ENCODE peak calls at places on chromosomes 4 and X, in four cellular contexts. One of them, this sample, is unnamed.

GRCh38 chr4:121252224-121252806 is 88.2 kb upstream of the TNIP3 start:
- DNase-seq in GM12878: no peak
- DNase-seq in K562: peak
- DNase-seq in HepG2: peak
- DNase-seq in this sample: peak

GRCh38 chr4:139806929-139807328 is 141.3 kb downstream of the MGST2 start:
- DNase-seq in GM12878: no peak
- DNase-seq in K562: no peak
- DNase-seq in HepG2: no peak
- DNase-seq in this sample: no peak

GRCh38 chr4:5385741-5386251 is 322.6 kb downstream of the EVC2 start:
- DNase-seq in GM12878: no peak
- DNase-seq in K562: peak
- DNase-seq in HepG2: no peak
- DNase-seq in this sample: peak

GRCh38 chr4:113739197-113739596 is 22.3 kb downstream of the CAMK2D start:
- DNase-seq in GM12878: no peak
- DNase-seq in K562: no peak
- DNase-seq in HepG2: no peak
- DNase-seq in this sample: no peak

GRCh38 chr4:19521151-19521550 is 730.6 kb upstream of the SLIT2 start:
- DNase-seq in GM12878: no peak
- DNase-seq in K562: no peak
- DNase-seq in HepG2: no peak
- DNase-seq in this sample: no peak

GRCh38 chrX:44265559-44265958 is 77.9 kb downstream of the EFHC2 start:
- DNase-seq in GM12878: no peak
- DNase-seq in K562: no peak
- DNase-seq in HepG2: no peak
- DNase-seq in this sample: no peak

GRCh38 chr4:73613130-73613529 is 7.1 kb downstream of the RASSF6 start:
- DNase-seq in GM12878: no peak
- DNase-seq in K562: no peak
- DNase-seq in HepG2: no peak
- DNase-seq in this sample: no peak

GRCh38 chr4:176814770-176815169 is 22.0 kb upstream of the VEGFC start:
- DNase-seq in GM12878: no peak
- DNase-seq in K562: no peak
- DNase-seq in HepG2: no peak
- DNase-seq in this sample: no peak

GRCh38 chr4:82774711-82775171 is 23.9 kb downstream of the SCD5 start:
- DNase-seq in GM12878: no peak
- DNase-seq in K562: no peak
- DNase-seq in HepG2: no peak
- DNase-seq in this sample: no peak

GRCh38 chr4:69749771-69750170 is 10.6 kb downstream of the SULT1B1 start:
- DNase-seq in GM12878: no peak
- DNase-seq in K562: no peak
- DNase-seq in HepG2: no peak
- DNase-seq in this sample: no peak

GRCh38 chrX:45771560-45772340 is 571.1 kb upstream of the DIPK2B start:
- DNase-seq in GM12878: no peak
- DNase-seq in K562: no peak
- DNase-seq in HepG2: no peak
- DNase-seq in this sample: no peak

GRCh38 chrX:71216446-71216845 is 6.6 kb upstream of the GJB1 start:
- DNase-seq in GM12878: no peak
- DNase-seq in K562: no peak
- DNase-seq in HepG2: peak
- DNase-seq in this sample: no peak

GRCh38 chr4:8353912-8354453 is 84.4 kb downstream of the HTRA3 start:
- DNase-seq in GM12878: no peak
- DNase-seq in K562: no peak
- DNase-seq in HepG2: no peak
- DNase-seq in this sample: no peak

GRCh38 chr4:61149278-61149677 is 50.8 kb upstream of the ADGRL3 start:
- DNase-seq in GM12878: no peak
- DNase-seq in K562: no peak
- DNase-seq in HepG2: no peak
- DNase-seq in this sample: no peak

GRCh38 chr4:85774000-85774399 is 299.1 kb downstream of the ARHGAP24 start:
- DNase-seq in GM12878: no peak
- DNase-seq in K562: no peak
- DNase-seq in HepG2: no peak
- DNase-seq in this sample: no peak

GRCh38 chr4:173001571-173001970 is 167.0 kb upstream of the GALNT7 start:
- DNase-seq in GM12878: no peak
- DNase-seq in K562: no peak
- DNase-seq in HepG2: no peak
- DNase-seq in this sample: no peak

GRCh38 chr4:86558799-86559198 is 35.3 kb upstream of the PTPN13 start:
- DNase-seq in GM12878: no peak
- DNase-seq in K562: no peak
- DNase-seq in HepG2: no peak
- DNase-seq in this sample: no peak

GRCh38 chrX:80335062-80335830 is 85.0 kb upstream of the TENT5D start:
- DNase-seq in GM12878: no peak
- DNase-seq in K562: peak
- DNase-seq in HepG2: no peak
- DNase-seq in this sample: peak

GRCh38 chrX:63740382-63740781 is 44.6 kb downstream of the ARHGEF9 start:
- DNase-seq in GM12878: no peak
- DNase-seq in K562: no peak
- DNase-seq in HepG2: no peak
- DNase-seq in this sample: no peak

GRCh38 chrX:74613350-74614192 is 853 bp downstream of the RLIM start:
- DNase-seq in GM12878: no peak
- DNase-seq in K562: peak
- DNase-seq in HepG2: peak
- DNase-seq in this sample: peak

GRCh38 chrX:140762061-140762460 is 52.5 kb downstream of the LINC00632 start:
- DNase-seq in GM12878: no peak
- DNase-seq in K562: peak
- DNase-seq in HepG2: peak
- DNase-seq in this sample: peak

GRCh38 chr4:6826781-6827508 is 44.4 kb downstream of the KIAA0232 start:
- DNase-seq in GM12878: no peak
- DNase-seq in K562: peak
- DNase-seq in HepG2: no peak
- DNase-seq in this sample: no peak

GRCh38 chr4:7324651-7325121 is 110.0 kb downstream of the PSAPL1 start:
- DNase-seq in GM12878: no peak
- DNase-seq in K562: no peak
- DNase-seq in HepG2: no peak
- DNase-seq in this sample: no peak

GRCh38 chr4:47167391-47167790 is 136.0 kb downstream of the GABRB1 start:
- DNase-seq in GM12878: no peak
- DNase-seq in K562: no peak
- DNase-seq in HepG2: no peak
- DNase-seq in this sample: no peak

GRCh38 chr4:153931804-153932203 is 142.9 kb upstream of the SFRP2 start:
- DNase-seq in GM12878: no peak
- DNase-seq in K562: no peak
- DNase-seq in HepG2: no peak
- DNase-seq in this sample: no peak
- TF ChIP-seq POLR2AphosphoS2 in GM12878: no peak
- TF ChIP-seq POLR2AphosphoS2 in K562: no peak
- TF ChIP-seq POLR2AphosphoS2 in HepG2: no peak
- TF ChIP-seq POLR2AphosphoS2 in this sample: no peak

GRCh38 chrX:9535101-9535500 is 70.2 kb downstream of the TBL1X start:
- DNase-seq in GM12878: no peak
- DNase-seq in K562: no peak
- DNase-seq in HepG2: no peak
- DNase-seq in this sample: no peak

GRCh38 chrX:9533611-9534010 is 68.8 kb downstream of the TBL1X start:
- DNase-seq in GM12878: no peak
- DNase-seq in K562: no peak
- DNase-seq in HepG2: no peak
- DNase-seq in this sample: no peak

GRCh38 chrX:9534686-9535085 is 69.8 kb downstream of the TBL1X start:
- DNase-seq in GM12878: no peak
- DNase-seq in K562: no peak
- DNase-seq in HepG2: peak
- DNase-seq in this sample: no peak

GRCh38 chrX:9530848-9531274 is 66.0 kb downstream of the TBL1X start:
- DNase-seq in GM12878: no peak
- DNase-seq in K562: peak
- DNase-seq in HepG2: peak
- DNase-seq in this sample: peak

GRCh38 chrX:9532349-9532748 is 67.5 kb downstream of the TBL1X start:
- DNase-seq in GM12878: no peak
- DNase-seq in K562: no peak
- DNase-seq in HepG2: no peak
- DNase-seq in this sample: no peak
- TF ChIP-seq POLR2AphosphoS2 in GM12878: no peak
- TF ChIP-seq POLR2AphosphoS2 in K562: no peak
- TF ChIP-seq POLR2AphosphoS2 in HepG2: no peak
- TF ChIP-seq POLR2AphosphoS2 in this sample: no peak

DNA sequence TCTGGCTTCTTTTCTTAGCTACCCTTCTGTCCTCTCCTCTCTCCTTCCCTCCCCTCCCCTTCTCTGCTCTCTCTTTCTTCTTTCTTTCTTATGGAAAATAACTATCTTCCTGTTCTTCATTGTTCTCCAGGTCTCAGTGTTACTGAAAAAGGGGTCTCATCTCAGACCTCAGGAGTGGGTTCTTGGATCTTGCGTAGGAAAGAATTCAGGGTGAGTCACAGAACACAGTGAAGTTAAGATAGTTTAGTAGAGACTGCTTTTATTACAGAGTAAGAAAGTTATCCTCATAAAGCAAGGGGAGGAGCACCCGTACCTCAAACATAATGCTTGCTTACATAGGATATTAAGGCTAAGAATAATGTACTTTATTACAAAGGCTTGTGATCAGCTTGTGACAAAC is 31.8 kb upstream of the CWH43 start:
- DNase-seq in GM12878: no peak
- DNase-seq in K562: no peak
- DNase-seq in HepG2: no peak
- DNase-seq in this sample: no peak
- TF ChIP-seq POLR2AphosphoS2 in GM12878: no peak
- TF ChIP-seq POLR2AphosphoS2 in K562: no peak
- TF ChIP-seq POLR2AphosphoS2 in HepG2: no peak
- TF ChIP-seq POLR2AphosphoS2 in this sample: no peak

GRCh38 chrX:154374361-154375155 is at the start of gene FLNA:
- DNase-seq in GM12878: no peak
- DNase-seq in K562: peak
- DNase-seq in HepG2: no peak
- DNase-seq in this sample: no peak
- TF ChIP-seq POLR2AphosphoS2 in GM12878: no peak
- TF ChIP-seq POLR2AphosphoS2 in K562: no peak
- TF ChIP-seq POLR2AphosphoS2 in HepG2: no peak
- TF ChIP-seq POLR2AphosphoS2 in this sample: no peak

GRCh38 chrX:19576742-19577141 is 61.4 kb upstream of the MAP3K15 start:
- DNase-seq in GM12878: no peak
- DNase-seq in K562: no peak
- DNase-seq in HepG2: no peak
- DNase-seq in this sample: no peak
- TF ChIP-seq POLR2AphosphoS2 in GM12878: no peak
- TF ChIP-seq POLR2AphosphoS2 in K562: no peak
- TF ChIP-seq POLR2AphosphoS2 in HepG2: no peak
- TF ChIP-seq POLR2AphosphoS2 in this sample: no peak

GRCh38 chr4:156968479-156968984 is 3.1 kb downstream of the PDGFC start:
- DNase-seq in GM12878: no peak
- DNase-seq in K562: peak
- DNase-seq in HepG2: peak
- DNase-seq in this sample: peak
- TF ChIP-seq POLR2AphosphoS2 in GM12878: no peak
- TF ChIP-seq POLR2AphosphoS2 in K562: no peak
- TF ChIP-seq POLR2AphosphoS2 in HepG2: no peak
- TF ChIP-seq POLR2AphosphoS2 in this sample: no peak

DNA sequence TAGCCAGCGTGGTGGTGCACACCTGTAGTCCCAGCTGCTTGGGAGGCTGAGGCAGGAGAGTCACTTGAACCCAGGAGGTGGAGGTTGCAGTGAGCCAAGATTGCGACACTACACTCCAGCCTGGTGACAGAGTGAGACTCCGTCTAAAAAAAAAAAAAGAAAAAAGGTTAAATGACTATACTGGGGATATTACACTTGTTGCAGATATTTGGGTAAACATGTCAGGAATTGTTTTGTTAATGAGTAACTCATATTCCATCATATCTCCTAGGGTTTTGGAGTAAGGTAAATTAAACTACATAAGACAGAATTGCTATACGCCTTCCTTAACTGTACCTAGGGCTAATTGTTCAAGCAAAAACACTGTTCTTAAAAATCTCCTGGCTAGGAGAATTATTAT is 291.4 kb upstream of the IGFBP7 start:
- DNase-seq in GM12878: no peak
- DNase-seq in K562: no peak
- DNase-seq in HepG2: no peak
- DNase-seq in this sample: no peak
- TF ChIP-seq POLR2AphosphoS2 in GM12878: no peak
- TF ChIP-seq POLR2AphosphoS2 in K562: no peak
- TF ChIP-seq POLR2AphosphoS2 in HepG2: no peak
- TF ChIP-seq POLR2AphosphoS2 in this sample: no peak

GRCh38 chr4:141926414-141926813 is 290.0 kb downstream of the IL15 start:
- DNase-seq in GM12878: no peak
- DNase-seq in K562: no peak
- DNase-seq in HepG2: no peak
- DNase-seq in this sample: no peak
- TF ChIP-seq POLR2AphosphoS2 in GM12878: no peak
- TF ChIP-seq POLR2AphosphoS2 in K562: no peak
- TF ChIP-seq POLR2AphosphoS2 in HepG2: no peak
- TF ChIP-seq POLR2AphosphoS2 in this sample: no peak